ENCODE peak calls at places on chromosomes 12 and 14, in four cellular contexts. D is neuronal stem cell, S is H9, O is IMR-90. V is an unnamed sample.

GRCh38 chr14:63735720-63736119 is 7.9 kb upstream of the SGPP1 start:
- DNase-seq in O (no peak), D (no peak), S (no peak), V (no peak)

GRCh38 chr12:19692091-19692490 is 252.8 kb downstream of the AEBP2 start:
- DNase-seq in D (no peak), S (no peak), O (no peak), V (no peak)

GRCh38 chr14:102063092-102063807 is 23.6 kb downstream of the HSP90AA1 start:
- DNase-seq in D (peak; percentile 40), O (peak; percentile 83), S (peak; percentile 68), V (no peak)

GRCh38 chr14:101233391-101233790 is 327.9 kb upstream of the DIO3 start:
- DNase-seq in S (no peak), O (no peak), D (no peak), V (no peak)

GRCh38 chr12:115004469-115005146 is 320.6 kb upstream of the TBX3 start:
- DNase-seq in O (no peak), D (no peak), S (no peak), V (no peak)

GRCh38 chr12:132176358-132176919 is 32.2 kb downstream of the NOC4L start:
- DNase-seq in O (no peak), D (no peak), S (no peak), V (no peak)

GRCh38 chr14:63493246-63493645 is 49.9 kb downstream of the PPP2R5E start:
- DNase-seq in D (peak; percentile 18), S (no peak), O (peak; percentile 33), V (no peak)

GRCh38 chr12:130425698-130426245 is 88.1 kb downstream of the PIWIL1 start:
- DNase-seq in S (peak; percentile 23), D (no peak), O (no peak), V (no peak)

GRCh38 chr14:106372870-106373657 is 846.7 kb downstream of the TMEM121 start:
- DNase-seq in S (no peak), O (no peak), D (no peak), V (no peak)

GRCh38 chr12:4242595-4242994 is 31.0 kb upstream of the CCND2 start:
- DNase-seq in D (no peak), S (no peak), O (no peak), V (no peak)

GRCh38 chr14:87160964-87161363 is 832.0 kb downstream of the GALC start:
- DNase-seq in O (no peak), S (no peak), D (no peak), V (no peak)

GRCh38 chr12:117076410-117077372 is 22.5 kb downstream of the TESC start:
- DNase-seq in S (no peak), O (no peak), D (no peak), V (no peak)

GRCh38 chr12:82527165-82527780 is 159.4 kb upstream of the TMTC2 start:
- DNase-seq in D (peak; percentile 55), O (peak; percentile 64), S (no peak), V (no peak)

GRCh38 chr14:99590746-99591555 is 13.1 kb downstream of the CCDC85C start:
- DNase-seq in S (no peak), D (no peak), O (peak; percentile 74), V (no peak)

DNA sequence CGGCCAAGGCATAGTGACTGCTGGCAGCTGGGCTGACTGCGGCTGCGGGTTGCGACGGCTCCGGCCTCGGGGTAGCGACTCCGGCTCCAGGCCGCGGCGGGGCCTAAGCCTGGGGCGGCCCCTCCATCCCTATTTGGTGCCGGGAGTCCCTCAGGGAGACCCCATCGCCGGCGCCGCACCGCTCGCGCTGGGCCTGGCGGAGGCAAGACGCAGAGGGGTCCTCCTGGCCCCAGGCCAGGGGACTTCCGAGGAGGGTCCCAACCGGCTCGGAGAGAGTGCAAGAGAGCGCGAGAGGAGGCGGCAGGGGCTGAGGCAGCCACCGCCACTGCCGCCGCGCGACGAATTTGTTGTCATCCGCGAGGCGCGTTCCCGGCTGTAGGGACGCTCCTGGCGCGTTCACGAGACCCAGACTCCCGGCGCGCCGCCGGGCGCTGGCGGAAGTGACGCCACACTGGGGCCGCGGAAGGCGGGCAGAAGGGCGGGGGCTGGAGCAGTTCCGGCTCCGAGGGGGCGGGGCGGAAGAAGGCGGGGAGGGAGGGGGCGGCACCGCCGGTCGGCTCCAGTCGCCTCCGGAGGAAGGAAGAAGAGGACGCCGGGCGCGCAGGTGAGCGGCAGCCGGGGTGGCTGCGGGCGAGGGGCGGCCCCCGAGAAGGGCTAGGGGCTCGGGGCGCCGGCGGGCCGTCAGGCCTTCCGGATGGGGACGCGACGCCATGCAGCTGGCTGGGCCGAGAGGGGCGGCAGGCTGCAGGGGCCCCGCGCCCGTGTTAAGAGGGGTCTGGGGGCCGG is at the start of the genes ATG2B and GSKIP:
- DNase-seq in D (peak; percentile 96), S (peak; percentile 93), O (peak; percentile 85), V (peak; percentile 98)
- H4K91ac ChIP-seq in D (no peak within 1 kb of the TSS), S (no peak within 1 kb of the TSS), O (no peak within 1 kb of the TSS), V (no peak within 1 kb of the TSS)

DNA sequence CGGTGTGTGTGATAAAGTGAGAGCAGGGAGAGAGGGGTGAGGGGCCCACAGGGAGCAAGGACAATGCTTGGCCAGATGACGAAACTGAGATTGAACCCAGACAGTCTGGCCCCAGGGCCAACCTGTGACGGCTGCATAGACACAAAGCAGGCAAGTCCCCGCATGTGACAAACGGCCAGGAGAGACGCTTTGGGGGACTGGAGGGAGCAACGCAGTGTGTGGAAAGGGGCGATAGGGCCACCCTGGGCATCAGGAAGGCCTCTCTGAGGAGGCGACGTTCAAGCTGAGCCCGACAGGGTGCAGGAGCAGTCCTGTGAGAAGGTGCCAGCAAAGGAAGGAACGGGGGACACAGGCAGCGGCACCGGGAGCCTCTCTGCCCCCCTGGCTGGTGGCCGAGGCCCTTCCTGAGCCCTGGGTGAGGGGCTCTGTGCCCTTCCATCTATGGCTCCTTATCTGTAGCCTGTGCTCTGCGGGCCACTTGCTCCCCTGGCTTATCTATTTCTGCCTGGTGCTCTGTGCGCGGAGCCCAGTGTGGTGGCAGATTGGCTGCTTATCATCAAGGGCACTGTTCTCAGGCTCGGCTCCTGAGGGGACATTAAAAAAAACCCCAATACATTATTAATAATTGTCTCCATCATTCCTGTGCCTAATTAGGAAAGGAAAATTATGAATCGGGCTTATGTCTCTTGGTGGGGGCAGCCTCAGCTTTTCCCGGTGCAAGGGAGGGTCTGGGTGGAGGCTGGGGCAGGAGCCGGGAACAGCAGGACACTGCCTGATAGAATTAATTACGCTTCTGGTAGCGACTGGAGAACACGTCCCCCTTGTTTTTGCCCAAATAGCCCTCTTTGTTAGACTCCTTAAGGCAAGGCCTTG is 39.8 kb downstream of the PRIMA1 start:
- DNase-seq in D (no peak), S (no peak), O (no peak), V (no peak)
- H4K91ac ChIP-seq in D (peak overlapping the region; percentile 13), S (no peak overlapping the region), O (no peak overlapping the region), V (peak overlapping the region; percentile 44)

GRCh38 chr14:93320489-93320888 is 12.3 kb downstream of the BTBD7 start:
- DNase-seq in S (no peak), O (peak; percentile 23), D (no peak), V (no peak)

GRCh38 chr14:93319494-93319893 is 13.3 kb downstream of the BTBD7 start:
- DNase-seq in D (no peak), S (no peak), O (no peak), V (no peak)

GRCh38 chr14:93319958-93320357 is 12.9 kb downstream of the BTBD7 start:
- DNase-seq in O (no peak), S (no peak), D (no peak), V (no peak)

GRCh38 chr14:93317836-93318807 is 14.7 kb downstream of the BTBD7 start:
- DNase-seq in D (no peak), S (no peak), O (peak; percentile 41), V (no peak)

DNA sequence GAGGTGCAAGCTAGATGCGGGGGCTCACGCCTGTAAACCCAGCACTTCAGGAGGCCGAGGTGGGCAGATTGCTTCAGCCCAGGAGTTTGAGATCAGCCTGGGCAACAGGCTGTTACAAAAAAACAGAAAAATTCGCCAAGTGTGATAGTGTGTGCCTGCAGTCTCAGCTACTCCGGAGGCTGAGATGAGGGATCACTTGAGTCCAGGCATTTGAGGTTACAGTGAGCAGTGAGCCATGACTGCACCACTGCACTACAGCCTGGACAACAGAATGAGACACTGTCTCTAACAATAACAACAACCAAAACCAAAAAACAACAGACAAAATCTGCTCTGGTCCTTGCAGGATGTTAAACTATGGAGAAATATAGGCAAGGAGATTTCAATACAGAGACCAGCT is 13.9 kb downstream of the BTBD7 start:
- DNase-seq in S (no peak), O (peak; percentile 30), D (no peak), V (no peak)
- H4K91ac ChIP-seq in S (no peak overlapping the region), O (no peak overlapping the region), D (no peak overlapping the region), V (no peak overlapping the region)

GRCh38 chr14:35218963-35219362 is 73.2 kb upstream of the PSMA6 start:
- DNase-seq in D (no peak), O (no peak), S (no peak), V (no peak)
- H4K91ac ChIP-seq in D (no peak overlapping the region), O (no peak overlapping the region), S (no peak overlapping the region), V (no peak overlapping the region)

V was measured in H1.